ENCODE peak calls at places on chromosomes 1 and 21, in six cellular contexts. One of them, this sample, is unnamed.
A peak's percentile ranks its signal among the peaks of the same experiment; 100 is the strongest.

GRCh38 chr1:29541641-29542040 is 305.3 kb downstream of the PTPRU start:
- DNase-seq in DND-41: no peak
- DNase-seq in heart left ventricle: no peak
- DNase-seq in lung: no peak
- DNase-seq in IMR-90: no peak
- DNase-seq in fibroblast of mammary gland: no peak
- DNase-seq in this sample: no peak

GRCh38 chr1:116737855-116738318 is 16.3 kb upstream of the CD2 start:
- DNase-seq in DND-41: no peak
- DNase-seq in heart left ventricle: no peak
- DNase-seq in lung: no peak
- DNase-seq in IMR-90: no peak
- DNase-seq in fibroblast of mammary gland: no peak
- DNase-seq in this sample: peak; percentile 68

GRCh38 chr1:241253491-241253890 is 103.5 kb downstream of the RGS7 start:
- DNase-seq in DND-41: no peak
- DNase-seq in heart left ventricle: no peak
- DNase-seq in lung: no peak
- DNase-seq in IMR-90: peak; percentile 1
- DNase-seq in fibroblast of mammary gland: peak; percentile 48
- DNase-seq in this sample: no peak

GRCh38 chr1:110207831-110208230 is 2.3 kb upstream of the KCNC4 start:
- DNase-seq in DND-41: peak; percentile 85
- DNase-seq in heart left ventricle: peak; percentile 72
- DNase-seq in lung: peak; percentile 65
- DNase-seq in IMR-90: peak; percentile 38
- DNase-seq in fibroblast of mammary gland: peak; percentile 42
- DNase-seq in this sample: peak; percentile 69

GRCh38 chr1:17661546-17662157 is 93.5 kb upstream of the ACTL8 start:
- DNase-seq in DND-41: peak; percentile 60
- DNase-seq in heart left ventricle: peak; percentile 55
- DNase-seq in lung: peak; percentile 59
- DNase-seq in IMR-90: peak; percentile 44
- DNase-seq in fibroblast of mammary gland: peak; percentile 50
- DNase-seq in this sample: peak; percentile 55

GRCh38 chr1:26530898-26531598 is 1.5 kb downstream of the RPS6KA1 start:
- DNase-seq in DND-41: no peak
- DNase-seq in heart left ventricle: no peak
- DNase-seq in lung: peak; percentile 89
- DNase-seq in IMR-90: peak; percentile 48
- DNase-seq in fibroblast of mammary gland: peak; percentile 40
- DNase-seq in this sample: peak; percentile 40

GRCh38 chr1:155006601-155007101 is 4.0 kb downstream of the ZBTB7B start:
- DNase-seq in DND-41: peak; percentile 35
- DNase-seq in heart left ventricle: no peak
- DNase-seq in lung: no peak
- DNase-seq in IMR-90: no peak
- DNase-seq in fibroblast of mammary gland: no peak
- DNase-seq in this sample: peak; percentile 62

GRCh38 chr1:212167098-212167497 is 118.1 kb upstream of the PPP2R5A start:
- DNase-seq in DND-41: no peak
- DNase-seq in heart left ventricle: peak; percentile 59
- DNase-seq in lung: no peak
- DNase-seq in IMR-90: peak; percentile 90
- DNase-seq in fibroblast of mammary gland: peak; percentile 83
- DNase-seq in this sample: no peak

GRCh38 chr1:202551683-202552082 is 158.6 kb downstream of the SYT2 start:
- DNase-seq in DND-41: peak; percentile 9
- DNase-seq in heart left ventricle: no peak
- DNase-seq in lung: no peak
- DNase-seq in IMR-90: no peak
- DNase-seq in fibroblast of mammary gland: no peak
- DNase-seq in this sample: no peak

GRCh38 chr1:220271706-220272046 is 577 bp downstream of the RAB3GAP2 start:
- DNase-seq in DND-41: peak; percentile 10
- DNase-seq in heart left ventricle: no peak
- DNase-seq in lung: no peak
- DNase-seq in IMR-90: peak; percentile 26
- DNase-seq in fibroblast of mammary gland: peak; percentile 41
- DNase-seq in this sample: peak; percentile 20

GRCh38 chr21:36024782-36025181 is 35.5 kb downstream of the SETD4 start:
- DNase-seq in DND-41: no peak
- DNase-seq in heart left ventricle: no peak
- DNase-seq in lung: no peak
- DNase-seq in IMR-90: no peak
- DNase-seq in fibroblast of mammary gland: no peak
- DNase-seq in this sample: no peak

GRCh38 chr1:40636777-40637176 is 28.7 kb downstream of the RIMS3 start:
- DNase-seq in DND-41: no peak
- DNase-seq in heart left ventricle: no peak
- DNase-seq in lung: no peak
- DNase-seq in IMR-90: no peak
- DNase-seq in fibroblast of mammary gland: no peak
- DNase-seq in this sample: no peak

GRCh38 chr1:197908695-197909336 is 6.4 kb downstream of the C1orf53 start:
- DNase-seq in DND-41: peak; percentile 56
- DNase-seq in heart left ventricle: no peak
- DNase-seq in lung: no peak
- DNase-seq in IMR-90: no peak
- DNase-seq in fibroblast of mammary gland: no peak
- DNase-seq in this sample: no peak

GRCh38 chr1:117630423-117630998 is 24.7 kb downstream of the TENT5C start:
- DNase-seq in DND-41: no peak
- DNase-seq in heart left ventricle: peak; percentile 51
- DNase-seq in lung: peak; percentile 55
- DNase-seq in IMR-90: no peak
- DNase-seq in fibroblast of mammary gland: no peak
- DNase-seq in this sample: no peak

GRCh38 chr1:81259620-81260411 is 540.9 kb upstream of the ADGRL2 start:
- DNase-seq in DND-41: no peak
- DNase-seq in heart left ventricle: no peak
- DNase-seq in lung: no peak
- DNase-seq in IMR-90: no peak
- DNase-seq in fibroblast of mammary gland: no peak
- DNase-seq in this sample: no peak

GRCh38 chr1:6497215-6497866 is 5.9 kb upstream of the PLEKHG5 start:
- DNase-seq in DND-41: peak; percentile 60
- DNase-seq in heart left ventricle: peak; percentile 73
- DNase-seq in lung: no peak
- DNase-seq in IMR-90: no peak
- DNase-seq in fibroblast of mammary gland: no peak
- DNase-seq in this sample: peak; percentile 35

GRCh38 chr1:8176279-8176678 is 141.6 kb upstream of the SLC45A1 start:
- DNase-seq in DND-41: no peak
- DNase-seq in heart left ventricle: no peak
- DNase-seq in lung: no peak
- DNase-seq in IMR-90: no peak
- DNase-seq in fibroblast of mammary gland: no peak
- DNase-seq in this sample: peak; percentile 32

GRCh38 chr21:36640260-36641244 is 58.4 kb upstream of the SIM2 start:
- DNase-seq in DND-41: no peak
- DNase-seq in heart left ventricle: no peak
- DNase-seq in lung: no peak
- DNase-seq in IMR-90: peak; percentile 23
- DNase-seq in fibroblast of mammary gland: no peak
- DNase-seq in this sample: no peak

GRCh38 chr1:216766633-216767325 is 43.5 kb upstream of the ESRRG start:
- DNase-seq in DND-41: no peak
- DNase-seq in heart left ventricle: no peak
- DNase-seq in lung: no peak
- DNase-seq in IMR-90: no peak
- DNase-seq in fibroblast of mammary gland: no peak
- DNase-seq in this sample: no peak

GRCh38 chr1:20343149-20343936 is 52.7 kb downstream of the VWA5B1 start:
- DNase-seq in DND-41: no peak
- DNase-seq in heart left ventricle: peak; percentile 29
- DNase-seq in lung: no peak
- DNase-seq in IMR-90: no peak
- DNase-seq in fibroblast of mammary gland: no peak
- DNase-seq in this sample: no peak

GRCh38 chr1:29709711-29710169 is 473.4 kb downstream of the PTPRU start:
- DNase-seq in DND-41: no peak
- DNase-seq in heart left ventricle: no peak
- DNase-seq in lung: no peak
- DNase-seq in IMR-90: peak; percentile 79
- DNase-seq in fibroblast of mammary gland: peak; percentile 73
- DNase-seq in this sample: peak; percentile 23

GRCh38 chr1:247360991-247361721 is 29.5 kb upstream of the ZNF496 start:
- DNase-seq in DND-41: no peak
- DNase-seq in heart left ventricle: peak; percentile 73
- DNase-seq in lung: no peak
- DNase-seq in IMR-90: peak; percentile 21
- DNase-seq in fibroblast of mammary gland: peak; percentile 29
- DNase-seq in this sample: no peak

GRCh38 chr21:43585514-43585913 is 73.8 kb downstream of the HSF2BP start:
- DNase-seq in DND-41: no peak
- DNase-seq in heart left ventricle: no peak
- DNase-seq in lung: no peak
- DNase-seq in IMR-90: no peak
- DNase-seq in fibroblast of mammary gland: no peak
- DNase-seq in this sample: no peak

GRCh38 chr1:87754036-87754603 is 425.4 kb downstream of the LMO4 start:
- DNase-seq in DND-41: no peak
- DNase-seq in heart left ventricle: no peak
- DNase-seq in lung: no peak
- DNase-seq in IMR-90: peak; percentile 61
- DNase-seq in fibroblast of mammary gland: no peak
- DNase-seq in this sample: no peak

GRCh38 chr1:201883266-201883665 is 5.4 kb upstream of the SHISA4 start:
- DNase-seq in DND-41: no peak
- DNase-seq in heart left ventricle: no peak
- DNase-seq in lung: no peak
- DNase-seq in IMR-90: no peak
- DNase-seq in fibroblast of mammary gland: no peak
- DNase-seq in this sample: no peak

GRCh38 chr1:14168663-14169062 is 429.8 kb upstream of the KAZN start:
- DNase-seq in DND-41: no peak
- DNase-seq in heart left ventricle: no peak
- DNase-seq in lung: no peak
- DNase-seq in IMR-90: no peak
- DNase-seq in fibroblast of mammary gland: no peak
- DNase-seq in this sample: no peak

GRCh38 chr1:201535046-201535777 is 3.7 kb upstream of the NAV1 start:
- DNase-seq in DND-41: no peak
- DNase-seq in heart left ventricle: no peak
- DNase-seq in lung: no peak
- DNase-seq in IMR-90: peak; percentile 68
- DNase-seq in fibroblast of mammary gland: peak; percentile 70
- DNase-seq in this sample: no peak

GRCh38 chr21:25467891-25468290 is 139.4 kb downstream of the MRPL39 start:
- DNase-seq in DND-41: no peak
- DNase-seq in heart left ventricle: no peak
- DNase-seq in lung: no peak
- DNase-seq in IMR-90: no peak
- DNase-seq in fibroblast of mammary gland: peak; percentile 47
- DNase-seq in this sample: no peak

GRCh38 chr1:92953491-92953890 is 7.8 kb downstream of the DIPK1A start:
- DNase-seq in DND-41: peak; percentile 77
- DNase-seq in heart left ventricle: no peak
- DNase-seq in lung: no peak
- DNase-seq in IMR-90: no peak
- DNase-seq in fibroblast of mammary gland: no peak
- DNase-seq in this sample: peak; percentile 90

GRCh38 chr1:92957020-92957734 is 4.1 kb downstream of the DIPK1A start:
- DNase-seq in DND-41: no peak
- DNase-seq in heart left ventricle: no peak
- DNase-seq in lung: no peak
- DNase-seq in IMR-90: no peak
- DNase-seq in fibroblast of mammary gland: no peak
- DNase-seq in this sample: peak; percentile 81

GRCh38 chr1:92958203-92958970 is 2.9 kb downstream of the DIPK1A start:
- DNase-seq in DND-41: no peak
- DNase-seq in heart left ventricle: no peak
- DNase-seq in lung: no peak
- DNase-seq in IMR-90: no peak
- DNase-seq in fibroblast of mammary gland: no peak
- DNase-seq in this sample: no peak

GRCh38 chr1:92952714-92953113 is 8.5 kb downstream of the DIPK1A start:
- DNase-seq in DND-41: no peak
- DNase-seq in heart left ventricle: no peak
- DNase-seq in lung: no peak
- DNase-seq in IMR-90: no peak
- DNase-seq in fibroblast of mammary gland: no peak
- DNase-seq in this sample: no peak

GRCh38 chr1:92956254-92956653 is 5.0 kb downstream of the DIPK1A start:
- DNase-seq in DND-41: no peak
- DNase-seq in heart left ventricle: no peak
- DNase-seq in lung: no peak
- DNase-seq in IMR-90: no peak
- DNase-seq in fibroblast of mammary gland: no peak
- DNase-seq in this sample: no peak
- H3K4me3 ChIP-seq in DND-41: no peak overlapping the region
- H3K4me3 ChIP-seq in heart left ventricle: no peak overlapping the region
- H3K4me3 ChIP-seq in lung: no peak overlapping the region
- H3K4me3 ChIP-seq in IMR-90: no peak overlapping the region
- H3K4me3 ChIP-seq in fibroblast of mammary gland: no peak overlapping the region
- H3K4me3 ChIP-seq in this sample: peak overlapping the region; percentile 34

GRCh38 chr1:170927955-170928850 is 7.1 kb upstream of the MROH9 start:
- DNase-seq in DND-41: no peak
- DNase-seq in heart left ventricle: no peak
- DNase-seq in lung: no peak
- DNase-seq in IMR-90: no peak
- DNase-seq in fibroblast of mammary gland: peak; percentile 48
- DNase-seq in this sample: no peak
- TF ChIP-seq CTCF in DND-41: peak; percentile 41
- TF ChIP-seq CTCF in heart left ventricle: no peak
- TF ChIP-seq CTCF in lung: no peak
- TF ChIP-seq CTCF in IMR-90: no peak
- TF ChIP-seq CTCF in fibroblast of mammary gland: peak; percentile 25
- TF ChIP-seq CTCF in this sample: no peak

GRCh38 chr1:112672842-112673241 is 1.6 kb upstream of the MOV10 start:
- DNase-seq in DND-41: no peak
- DNase-seq in heart left ventricle: no peak
- DNase-seq in lung: no peak
- DNase-seq in IMR-90: no peak
- DNase-seq in fibroblast of mammary gland: peak; percentile 3
- DNase-seq in this sample: no peak
- H3K4me3 ChIP-seq in DND-41: no peak overlapping the region
- H3K4me3 ChIP-seq in heart left ventricle: no peak overlapping the region
- H3K4me3 ChIP-seq in lung: no peak overlapping the region
- H3K4me3 ChIP-seq in IMR-90: no peak overlapping the region
- H3K4me3 ChIP-seq in fibroblast of mammary gland: no peak overlapping the region
- H3K4me3 ChIP-seq in this sample: no peak overlapping the region

DNA sequence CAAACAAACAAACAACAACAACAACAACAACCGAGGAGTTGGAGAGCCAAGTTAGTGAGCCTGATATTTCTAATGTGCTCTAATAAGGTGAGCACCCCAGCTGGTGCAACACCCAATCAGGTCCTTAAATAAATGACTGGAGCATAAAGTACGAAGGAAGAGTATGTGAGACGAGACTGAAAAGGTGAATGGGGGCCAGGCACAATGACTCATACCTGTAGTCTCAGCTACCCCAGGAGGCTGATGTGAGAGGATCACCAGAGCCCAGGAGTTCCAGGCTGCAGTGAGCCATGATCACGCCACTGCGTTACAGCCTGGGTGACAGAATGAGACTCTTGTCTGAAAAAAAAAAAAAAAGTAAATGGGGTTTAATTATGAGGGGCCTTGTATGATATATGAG is 152.0 kb upstream of the ZRANB2 start:
- DNase-seq in DND-41: no peak
- DNase-seq in heart left ventricle: no peak
- DNase-seq in lung: no peak
- DNase-seq in IMR-90: no peak
- DNase-seq in fibroblast of mammary gland: no peak
- DNase-seq in this sample: no peak
- TF ChIP-seq CTCF in DND-41: no peak
- TF ChIP-seq CTCF in heart left ventricle: no peak
- TF ChIP-seq CTCF in lung: no peak
- TF ChIP-seq CTCF in IMR-90: no peak
- TF ChIP-seq CTCF in fibroblast of mammary gland: no peak
- TF ChIP-seq CTCF in this sample: no peak